ENCODE peak calls at places on chromosomes 11 and 22, in seven cellular contexts. P is activated T-cell treated with anti-CD3 and anti-CD28 coated beads, Interleukin-2, amount 50 U/mL, for 4 hours; I is CD8-positive, alpha-beta memory T cell; S is HAP-1; U is stimulated activated CD8-positive, alpha-beta memory T cell treated with anti-CD3 and anti-CD28 coated beads, Interleukin-15, amount 100 ng/mL, for 1 hour; F is H1; L is EH. W is an unnamed sample.

GRCh38 chr11:62611705-62612365 is 740 bp downstream of the EML3 start:
- DNase-seq in P (peak), I (no peak), S (peak), U (no peak), F (peak), L (peak), W (peak)

GRCh38 chr22:39318507-39319283 is 728 bp downstream of the RPL3 start:
- DNase-seq in P (peak), I (peak), S (peak), U (no peak), F (no peak), L (no peak), W (peak)

GRCh38 chr11:66230171-66230570 is 38.3 kb upstream of the RAB1B start:
- DNase-seq in P (no peak), I (no peak), S (no peak), U (no peak), F (no peak), L (no peak), W (no peak)

GRCh38 chr22:31085493-31085824 is 4.3 kb downstream of the SMTN start:
- DNase-seq in P (no peak), I (no peak), S (peak), U (no peak), F (no peak), L (peak), W (peak)

GRCh38 chr22:39230261-39231196 is 14.3 kb downstream of the PDGFB start:
- DNase-seq in P (no peak), I (no peak), S (no peak), U (no peak), F (peak), L (no peak), W (no peak)

GRCh38 chr11:45078236-45079074 is 68.0 kb upstream of the PRDM11 start:
- DNase-seq in P (no peak), I (no peak), S (no peak), U (no peak), F (no peak), L (no peak), W (no peak)

GRCh38 chr11:7495997-7496545 is 10.8 kb downstream of the OLFML1 start:
- DNase-seq in P (no peak), I (no peak), S (no peak), U (no peak), F (no peak), L (no peak), W (no peak)

GRCh38 chr22:23180893-23181762 is 819 bp downstream of the BCR start:
- DNase-seq in P (peak), I (no peak), S (no peak), U (no peak), F (no peak), L (no peak), W (no peak)

GRCh38 chr11:119095066-119095880 is 6.4 kb downstream of the DPAGT1 start:
- DNase-seq in P (peak), I (peak), S (peak), U (peak), F (peak), L (peak), W (peak)

GRCh38 chr11:122523841-122524531 is 131.5 kb upstream of the UBASH3B start:
- DNase-seq in P (no peak), I (no peak), S (no peak), U (no peak), F (peak), L (peak), W (peak)

GRCh38 chr22:43226368-43226979 is 39.5 kb upstream of the TTLL12 start:
- DNase-seq in P (no peak), I (no peak), S (peak), U (no peak), F (peak), L (peak), W (no peak)

GRCh38 chr11:96486890-96487633 is 97.2 kb downstream of the JRKL start:
- DNase-seq in P (no peak), I (no peak), S (peak), U (no peak), F (no peak), L (peak), W (peak)

GRCh38 chr22:50260801-50261614 is 475 bp downstream of the MAPK12 start:
- DNase-seq in P (no peak), I (no peak), S (peak), U (no peak), F (peak), L (peak), W (peak)

GRCh38 chr11:40732107-40732506 is 727.3 kb downstream of the LRRC4C start:
- DNase-seq in P (no peak), I (no peak), S (no peak), U (no peak), F (no peak), L (no peak), W (no peak)

GRCh38 chr11:68354181-68354872 is 41.9 kb downstream of the LRP5 start:
- DNase-seq in P (no peak), I (no peak), S (no peak), U (no peak), F (no peak), L (peak), W (peak)

GRCh38 chr22:50173221-50173982 is 2.9 kb downstream of the PANX2 start:
- DNase-seq in P (peak), I (no peak), S (no peak), U (no peak), F (no peak), L (no peak), W (no peak)

GRCh38 chr11:1650918-1651262 is 21.3 kb downstream of the KRTAP5-5 start:
- DNase-seq in P (no peak), I (no peak), S (no peak), U (no peak), F (no peak), L (no peak), W (no peak)

GRCh38 chr11:65915821-65916251 is 3.0 kb downstream of the C11orf68 start:
- DNase-seq in P (no peak), I (no peak), S (no peak), U (no peak), F (no peak), L (peak), W (peak)

GRCh38 chr11:1111545-1112212 is 37.0 kb downstream of the MUC2 start:
- DNase-seq in P (no peak), I (no peak), S (no peak), U (no peak), F (no peak), L (no peak), W (no peak)

GRCh38 chr11:2516276-2517015 is 71.6 kb downstream of the KCNQ1 start:
- DNase-seq in P (no peak), I (no peak), S (no peak), U (no peak), F (no peak), L (no peak), W (peak)

GRCh38 chr22:23054531-23055257 is 15.6 kb upstream of the GNAZ start:
- DNase-seq in P (peak), I (no peak), S (no peak), U (no peak), F (peak), L (no peak), W (no peak)

GRCh38 chr22:50576070-50576469 is 2.2 kb downstream of the CPT1B start:
- DNase-seq in P (no peak), I (no peak), S (peak), U (no peak), F (no peak), L (peak), W (no peak)

GRCh38 chr22:45014658-45015057 is 4.9 kb upstream of the PHF21B start:
- DNase-seq in P (no peak), I (no peak), S (no peak), U (no peak), F (no peak), L (no peak), W (no peak)

GRCh38 chr22:20867179-20868099 is 8.6 kb downstream of the SNAP29 start:
- DNase-seq in P (no peak), I (no peak), S (no peak), U (no peak), F (no peak), L (peak), W (peak)

GRCh38 chr11:116694815-116695590 is 77.8 kb downstream of the BUD13 start:
- DNase-seq in P (no peak), I (no peak), S (no peak), U (no peak), F (peak), L (no peak), W (no peak)

GRCh38 chr22:43482310-43482625 is 70.5 kb downstream of the MPPED1 start:
- DNase-seq in P (no peak), I (no peak), S (no peak), U (no peak), F (no peak), L (no peak), W (no peak)

GRCh38 chr22:35531695-35532094 is 8.9 kb upstream of the RASD2 start:
- DNase-seq in P (no peak), I (no peak), S (no peak), U (no peak), F (no peak), L (no peak), W (no peak)

GRCh38 chr22:28887725-28888459 is 4.5 kb downstream of the ZNRF3 start:
- DNase-seq in P (no peak), I (no peak), S (no peak), U (no peak), F (no peak), L (no peak), W (no peak)

GRCh38 chr11:110613526-110613925 is 98.7 kb downstream of the ARHGAP20 start:
- DNase-seq in P (no peak), I (no peak), S (no peak), U (no peak), F (no peak), L (peak), W (no peak)

GRCh38 chr11:82857145-82857544 is 43.1 kb downstream of the PRCP start:
- DNase-seq in P (no peak), I (no peak), S (no peak), U (no peak), F (no peak), L (no peak), W (no peak)

GRCh38 chr11:45366196-45366595 is 80.1 kb upstream of the SYT13 start:
- DNase-seq in P (no peak), I (no peak), S (no peak), U (no peak), F (no peak), L (no peak), W (no peak)

GRCh38 chr11:31643831-31644230 is 134.3 kb downstream of the ELP4 start:
- DNase-seq in P (no peak), I (no peak), S (no peak), U (no peak), F (no peak), L (peak), W (no peak)

GRCh38 chr11:134667175-134667500 is 255.1 kb upstream of the B3GAT1 start:
- DNase-seq in P (no peak), I (no peak), S (no peak), U (no peak), F (no peak), L (no peak), W (no peak)

GRCh38 chr22:19904174-19904856 is 37.3 kb upstream of the COMT start:
- DNase-seq in P (no peak), I (no peak), S (no peak), U (no peak), F (peak), L (no peak), W (no peak)

GRCh38 chr11:783581-784015 is 6.3 kb downstream of the CEND1 start:
- DNase-seq in P (no peak), I (no peak), S (peak), U (no peak), F (peak), L (peak), W (peak)

GRCh38 chr11:66846671-66847091 is 3.4 kb downstream of the RCE1 start:
- DNase-seq in P (no peak), I (no peak), S (peak), U (no peak), F (no peak), L (no peak), W (no peak)